ENCODE peak calls at places on chromosomes 3 and 15, in four cellular contexts. One of them, this sample, is unnamed.
A peak's percentile ranks its signal among the peaks of the same experiment; 100 is the strongest.

GRCh38 chr15:62071711-62072308 is 5.0 kb downstream of the C2CD4A start:
- DNase-seq in left lung: no peak
- DNase-seq in cardiac muscle cell: peak; percentile 53
- DNase-seq in AG10803: peak; percentile 55
- DNase-seq in this sample: peak; percentile 71

GRCh38 chr3:57078366-57079220 is 18.1 kb downstream of the SPATA12 start:
- DNase-seq in left lung: peak; percentile 85
- DNase-seq in cardiac muscle cell: peak; percentile 70
- DNase-seq in AG10803: peak; percentile 76
- DNase-seq in this sample: peak; percentile 86

GRCh38 chr3:124952456-124952855 is 17.9 kb upstream of the MUC13 start:
- DNase-seq in left lung: no peak
- DNase-seq in cardiac muscle cell: no peak
- DNase-seq in AG10803: no peak
- DNase-seq in this sample: no peak

GRCh38 chr3:30770387-30770786 is 124.1 kb downstream of the GADL1 start:
- DNase-seq in left lung: no peak
- DNase-seq in cardiac muscle cell: peak; percentile 30
- DNase-seq in AG10803: peak; percentile 91
- DNase-seq in this sample: peak; percentile 90

GRCh38 chr3:119343719-119344118 is 49.5 kb downstream of the ARHGAP31 start:
- DNase-seq in left lung: no peak
- DNase-seq in cardiac muscle cell: no peak
- DNase-seq in AG10803: no peak
- DNase-seq in this sample: no peak

GRCh38 chr3:118117061-118117460 is 917.6 kb downstream of the IGSF11 start:
- DNase-seq in left lung: no peak
- DNase-seq in cardiac muscle cell: no peak
- DNase-seq in AG10803: no peak
- DNase-seq in this sample: no peak

GRCh38 chr15:31396881-31397560 is 70.4 kb downstream of the KLF13 start:
- DNase-seq in left lung: peak; percentile 95
- DNase-seq in cardiac muscle cell: peak; percentile 89
- DNase-seq in AG10803: peak; percentile 73
- DNase-seq in this sample: peak; percentile 47

GRCh38 chr3:61790411-61790810 is 229.0 kb downstream of the PTPRG start:
- DNase-seq in left lung: no peak
- DNase-seq in cardiac muscle cell: no peak
- DNase-seq in AG10803: no peak
- DNase-seq in this sample: no peak

GRCh38 chr3:132210476-132211346 is 106.5 kb upstream of the ACP3 start:
- DNase-seq in left lung: peak; percentile 24
- DNase-seq in cardiac muscle cell: peak; percentile 36
- DNase-seq in AG10803: no peak
- DNase-seq in this sample: peak; percentile 6

GRCh38 chr3:49025005-49025792 is 3.3 kb downstream of the NDUFAF3 start:
- DNase-seq in left lung: no peak
- DNase-seq in cardiac muscle cell: no peak
- DNase-seq in AG10803: no peak
- DNase-seq in this sample: no peak

GRCh38 chr3:133575121-133575520 is 1.6 kb downstream of the CDV3 start:
- DNase-seq in left lung: no peak
- DNase-seq in cardiac muscle cell: no peak
- DNase-seq in AG10803: no peak
- DNase-seq in this sample: no peak

DNA sequence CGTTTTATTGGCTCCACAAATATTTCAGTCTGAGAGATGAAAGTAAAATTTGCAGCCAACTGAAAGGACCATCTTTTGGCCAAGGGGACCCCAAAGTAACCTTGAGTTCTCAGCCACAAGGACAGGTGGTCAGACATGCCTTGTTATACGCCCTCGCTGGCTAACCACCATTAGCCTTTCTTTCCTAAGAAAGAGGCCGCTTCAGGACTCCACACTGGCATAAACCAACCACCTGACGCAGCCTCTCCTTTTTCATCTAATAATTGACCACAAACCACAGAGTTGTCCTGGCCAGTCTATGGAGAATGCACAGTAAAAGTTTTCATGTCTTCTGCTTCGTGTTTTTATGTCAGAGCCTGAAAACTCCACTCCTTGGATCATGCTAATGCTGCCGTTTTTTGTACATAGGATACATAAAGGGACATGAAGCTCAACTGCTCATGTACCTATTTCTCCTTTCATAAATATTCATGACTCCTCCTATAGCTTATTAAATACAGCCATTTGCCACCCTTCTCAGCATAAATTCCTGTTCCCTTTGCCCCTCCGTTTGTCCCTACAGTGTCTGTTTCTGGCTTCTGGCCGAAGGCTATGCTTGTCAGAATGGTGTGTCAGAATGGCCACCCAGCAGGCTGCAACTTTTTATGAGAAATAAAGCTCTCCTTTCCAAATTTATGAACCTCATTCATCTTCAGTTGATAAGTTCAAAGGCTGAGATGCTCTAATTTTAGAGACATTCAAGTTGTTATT is 374.1 kb upstream of the RBMS3 start:
- DNase-seq in left lung: no peak
- DNase-seq in cardiac muscle cell: no peak
- DNase-seq in AG10803: no peak
- DNase-seq in this sample: no peak
- TF ChIP-seq CTCF in left lung: no peak
- TF ChIP-seq CTCF in cardiac muscle cell: no peak
- TF ChIP-seq CTCF in AG10803: no peak
- TF ChIP-seq CTCF in this sample: no peak

GRCh38 chr3:127002195-127003174 is 19.6 kb downstream of the PLXNA1 start:
- DNase-seq in left lung: peak; percentile 89
- DNase-seq in cardiac muscle cell: peak; percentile 91
- DNase-seq in AG10803: peak; percentile 96
- DNase-seq in this sample: peak; percentile 92
- TF ChIP-seq CTCF in left lung: peak; percentile 31
- TF ChIP-seq CTCF in cardiac muscle cell: peak; percentile 66
- TF ChIP-seq CTCF in AG10803: peak; percentile 47
- TF ChIP-seq CTCF in this sample: peak; percentile 73

GRCh38 chr3:185063431-185063830 is 89.4 kb downstream of the C3orf70 start:
- DNase-seq in left lung: no peak
- DNase-seq in cardiac muscle cell: no peak
- DNase-seq in AG10803: no peak
- DNase-seq in this sample: no peak

GRCh38 chr3:185062221-185062620 is 90.6 kb downstream of the C3orf70 start:
- DNase-seq in left lung: no peak
- DNase-seq in cardiac muscle cell: no peak
- DNase-seq in AG10803: no peak
- DNase-seq in this sample: no peak

GRCh38 chr3:185067173-185067572 is 85.7 kb downstream of the C3orf70 start:
- DNase-seq in left lung: no peak
- DNase-seq in cardiac muscle cell: no peak
- DNase-seq in AG10803: no peak
- DNase-seq in this sample: no peak

GRCh38 chr3:185066251-185066650 is 86.6 kb downstream of the C3orf70 start:
- DNase-seq in left lung: no peak
- DNase-seq in cardiac muscle cell: no peak
- DNase-seq in AG10803: no peak
- DNase-seq in this sample: no peak

GRCh38 chr3:185065059-185065458 is 87.8 kb downstream of the C3orf70 start:
- DNase-seq in left lung: no peak
- DNase-seq in cardiac muscle cell: no peak
- DNase-seq in AG10803: no peak
- DNase-seq in this sample: no peak
- TF ChIP-seq CTCF in left lung: no peak
- TF ChIP-seq CTCF in cardiac muscle cell: no peak
- TF ChIP-seq CTCF in AG10803: no peak
- TF ChIP-seq CTCF in this sample: peak; percentile 12

GRCh38 chr3:31980530-31981205 is 394 bp downstream of the OSBPL10 start:
- DNase-seq in left lung: peak; percentile 90
- DNase-seq in cardiac muscle cell: peak; percentile 54
- DNase-seq in AG10803: no peak
- DNase-seq in this sample: peak; percentile 57
- TF ChIP-seq CTCF in left lung: no peak
- TF ChIP-seq CTCF in cardiac muscle cell: no peak
- TF ChIP-seq CTCF in AG10803: no peak
- TF ChIP-seq CTCF in this sample: peak; percentile 13

This sample was measured in choroid plexus epithelial cell.